ENCODE peak calls at places on chromosomes 2 and 18, in four cellular contexts. Z is Right ventricle myocardium superior, U is NCI-H510A, G is GM20000. V is an unnamed sample.

GRCh38 chr2:231123362-231123898 is 1.4 kb downstream of the HTR2B start:
- DNase-seq in G (peak; percentile 10), U (no peak), Z (no peak), V (peak; percentile 20)

GRCh38 chr2:13681936-13682335 is 950.6 kb upstream of the LRATD1 start:
- DNase-seq in U (no peak), Z (no peak), G (no peak), V (no peak)

GRCh38 chr2:83069724-83070123 is 1389.4 kb downstream of the SUCLG1 start:
- DNase-seq in Z (no peak), U (no peak), G (no peak), V (no peak)

GRCh38 chr2:11784747-11785610 is 38.5 kb downstream of the LPIN1 start:
- DNase-seq in U (no peak), Z (no peak), G (peak; percentile 72), V (peak; percentile 22)

GRCh38 chr18:76459687-76460350 is 35.2 kb downstream of the ZNF516 start:
- DNase-seq in G (peak; percentile 10), Z (no peak), U (no peak), V (no peak)

GRCh38 chr2:186588940-186589732 is 720 bp upstream of the ITGAV start:
- DNase-seq in G (no peak), U (no peak), Z (no peak), V (peak; percentile 8)

GRCh38 chr2:69253893-69254292 is 133.1 kb downstream of the GFPT1 start:
- DNase-seq in U (no peak), Z (no peak), G (no peak), V (no peak)

GRCh38 chr2:113155331-113155730 is 18.4 kb upstream of the PSD4 start:
- DNase-seq in Z (no peak), G (no peak), U (no peak), V (no peak)

GRCh38 chr2:47776621-47777020 is 6.3 kb upstream of the MSH6 start:
- DNase-seq in G (no peak), U (no peak), Z (no peak), V (no peak)

GRCh38 chr2:38178142-38178541 is 102.2 kb upstream of the CYP1B1 start:
- DNase-seq in G (no peak), U (no peak), Z (peak; percentile 63), V (no peak)

GRCh38 chr2:228767196-228767595 is 503.9 kb downstream of the PID1 start:
- DNase-seq in Z (no peak), U (no peak), G (no peak), V (no peak)

GRCh38 chr2:77101796-77102452 is 420.3 kb downstream of the LRRTM4 start:
- DNase-seq in U (no peak), Z (no peak), G (no peak), V (no peak)

GRCh38 chr2:56239437-56239836 is 55.6 kb downstream of the CCDC85A start:
- DNase-seq in Z (no peak), U (no peak), G (no peak), V (no peak)

GRCh38 chr2:38381381-38382143 is 4.5 kb upstream of the ATL2 start:
- DNase-seq in Z (no peak), U (no peak), G (no peak), V (no peak)

GRCh38 chr2:28377201-28377816 is 15.3 kb upstream of the FOSL2 start:
- DNase-seq in U (no peak), G (no peak), Z (no peak), V (no peak)

GRCh38 chr18:79868811-79869541 is 71.2 kb downstream of the KCNG2 start:
- DNase-seq in U (no peak), G (no peak), Z (peak; percentile 16), V (no peak)

GRCh38 chr2:17851731-17852585 is 26.5 kb upstream of the KCNS3 start:
- DNase-seq in U (peak; percentile 19), G (peak; percentile 65), Z (peak; percentile 46), V (peak; percentile 63)

GRCh38 chr2:67797801-67798535 is 264.8 kb downstream of the C1D start:
- DNase-seq in U (peak; percentile 14), G (no peak), Z (no peak), V (no peak)

GRCh38 chr2:169711751-169712509 is 17.7 kb downstream of the PHOSPHO2 start:
- DNase-seq in U (no peak), Z (no peak), G (no peak), V (no peak)

GRCh38 chr2:206981739-206982336 is 42.5 kb downstream of the CPO start:
- DNase-seq in Z (peak; percentile 84), U (peak; percentile 18), G (peak; percentile 17), V (peak; percentile 35)

GRCh38 chr2:167946367-167946955 is 300.9 kb downstream of the STK39 start:
- DNase-seq in U (no peak), Z (no peak), G (no peak), V (no peak)

GRCh38 chr2:11583840-11584529 is 50.1 kb downstream of the GREB1 start:
- DNase-seq in Z (peak; percentile 71), G (peak; percentile 87), U (peak; percentile 23), V (peak; percentile 83)

V was measured in GM12865.